ENCODE peak calls at places on chromosomes 6 and 20, in five cellular contexts. W, V, M, S and T are unnamed samples.

GRCh38 chr6:12866422-12867029 is 150.0 kb downstream of the PHACTR1 start:
- DNase-seq in W (no peak), V (no peak), M (no peak), S (no peak), T (no peak)

GRCh38 chr6:121760640-121761213 is 325.3 kb downstream of the GJA1 start:
- DNase-seq in W (no peak), V (no peak), M (no peak), S (no peak), T (no peak)

GRCh38 chr6:44867561-44868334 is 460.4 kb upstream of the RUNX2 start:
- DNase-seq in W (no peak), V (peak), M (no peak), S (peak), T (no peak)

GRCh38 chr6:163725008-163725941 is 310.8 kb downstream of the QKI start:
- DNase-seq in W (no peak), V (no peak), M (no peak), S (no peak), T (no peak)

GRCh38 chr6:11689847-11690246 is 88.8 kb downstream of the ADTRP start:
- DNase-seq in W (no peak), V (no peak), M (no peak), S (no peak), T (no peak)

GRCh38 chr20:25399038-25399430 is 8.4 kb upstream of the ABHD12 start:
- DNase-seq in W (no peak), V (peak), M (peak), S (no peak), T (no peak)

GRCh38 chr6:108559884-108560462 is 744 bp upstream of the FOXO3 start:
- DNase-seq in W (peak), V (no peak), M (peak), S (no peak), T (peak)

GRCh38 chr6:44627091-44627878 is 239.8 kb downstream of the CDC5L start:
- DNase-seq in W (no peak), V (no peak), M (no peak), S (no peak), T (no peak)

GRCh38 chr6:50952092-50952932 is 133.6 kb downstream of the TFAP2B start:
- DNase-seq in W (no peak), V (no peak), M (no peak), S (peak), T (no peak)

GRCh38 chr6:112282217-112282616 is 27.9 kb upstream of the LAMA4 start:
- DNase-seq in W (no peak), V (no peak), M (peak), S (no peak), T (peak)

GRCh38 chr6:19472168-19472567 is 365.0 kb upstream of the ID4 start:
- DNase-seq in W (no peak), V (no peak), M (peak), S (no peak), T (peak)

GRCh38 chr6:144152334-144152900 is 2.1 kb downstream of the STX11 start:
- DNase-seq in W (no peak), V (no peak), M (no peak), S (no peak), T (no peak)

GRCh38 chr6:118581489-118581959 is 33.4 kb downstream of the PLN start:
- DNase-seq in W (no peak), V (no peak), M (peak), S (no peak), T (no peak)

GRCh38 chr6:168193816-168194701 is 115.0 kb upstream of the FRMD1 start:
- DNase-seq in W (no peak), V (no peak), M (no peak), S (no peak), T (no peak)

GRCh38 chr6:27213544-27214125 is 33.9 kb upstream of the PRSS16 start:
- DNase-seq in W (no peak), V (no peak), M (peak), S (peak), T (no peak)

GRCh38 chr6:103800131-103800670 is 1059.5 kb downstream of the HACE1 start:
- DNase-seq in W (no peak), V (no peak), M (no peak), S (no peak), T (no peak)

GRCh38 chr6:18444176-18444575 is 57.0 kb downstream of the RNF144B start:
- DNase-seq in W (no peak), V (no peak), M (no peak), S (no peak), T (no peak)

GRCh38 chr6:28544211-28544610 is 18.5 kb downstream of the GPX5 start:
- DNase-seq in W (no peak), V (no peak), M (peak), S (no peak), T (no peak)

GRCh38 chr6:106181664-106182418 is 95.7 kb downstream of the PRDM1 start:
- DNase-seq in W (no peak), V (no peak), M (peak), S (peak), T (no peak)

GRCh38 chr6:135319819-135320218 is 138.7 kb downstream of the MYB start:
- DNase-seq in W (no peak), V (no peak), M (no peak), S (no peak), T (no peak)
- TF ChIP-seq CTCF in W (no peak), V (no peak), M (no peak), S (no peak), T (no peak)

DNA sequence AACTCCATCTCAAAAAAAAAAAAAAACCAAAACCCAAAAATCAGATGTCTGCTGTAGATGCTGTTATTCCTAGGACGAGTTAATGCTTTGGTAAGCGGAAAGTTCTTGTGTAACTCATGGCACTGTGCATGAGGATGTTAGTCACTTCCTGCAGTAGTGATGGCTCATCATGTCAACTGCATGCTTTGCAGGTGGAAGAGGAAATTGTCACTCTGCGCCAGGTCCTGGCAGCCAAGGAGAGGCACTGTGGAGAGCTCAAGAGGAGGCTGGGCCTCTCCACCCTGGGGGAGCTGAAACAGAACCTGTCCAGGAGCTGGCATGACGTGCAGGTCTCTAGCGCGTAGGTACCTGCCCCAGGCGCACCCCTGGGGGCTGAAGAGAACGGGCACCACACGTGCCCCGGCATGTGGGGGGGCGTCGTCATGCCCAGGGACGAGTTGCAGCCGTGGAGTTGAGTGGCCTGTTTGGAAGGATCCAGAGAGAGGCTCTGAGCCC is 8.5 kb downstream of the TPD52L2 start:
- DNase-seq in W (no peak), V (no peak), M (peak), S (no peak), T (no peak)
- TF ChIP-seq CTCF in W (no peak), V (no peak), M (no peak), S (no peak), T (no peak)

GRCh38 chr6:133551436-133551835 is 310.3 kb downstream of the EYA4 start:
- DNase-seq in W (no peak), V (no peak), M (no peak), S (no peak), T (no peak)
- TF ChIP-seq CTCF in W (no peak), V (no peak), M (peak), S (no peak), T (no peak)

GRCh38 chr20:40532103-40532502 is 156.9 kb downstream of the MAFB start:
- DNase-seq in W (no peak), V (no peak), M (no peak), S (no peak), T (peak)
- TF ChIP-seq CTCF in W (no peak), V (no peak), M (peak), S (peak), T (peak)

DNA sequence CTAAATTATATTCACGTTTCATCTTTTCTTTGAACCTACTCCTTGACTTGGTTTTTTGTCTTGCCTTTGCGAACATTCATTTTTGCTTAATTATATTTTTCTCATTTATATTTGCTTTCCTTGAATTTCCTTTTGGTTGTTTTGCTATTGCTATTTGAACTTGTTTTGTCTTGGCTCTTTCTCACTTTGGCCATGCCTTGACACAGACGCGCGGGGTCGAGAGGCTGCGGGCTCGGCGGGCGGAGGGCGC is 7.1 kb upstream of the TMEM14A start:
- DNase-seq in W (no peak), V (no peak), M (no peak), S (no peak), T (no peak)
- TF ChIP-seq CTCF in W (no peak), V (no peak), M (no peak), S (no peak), T (no peak)

DNA sequence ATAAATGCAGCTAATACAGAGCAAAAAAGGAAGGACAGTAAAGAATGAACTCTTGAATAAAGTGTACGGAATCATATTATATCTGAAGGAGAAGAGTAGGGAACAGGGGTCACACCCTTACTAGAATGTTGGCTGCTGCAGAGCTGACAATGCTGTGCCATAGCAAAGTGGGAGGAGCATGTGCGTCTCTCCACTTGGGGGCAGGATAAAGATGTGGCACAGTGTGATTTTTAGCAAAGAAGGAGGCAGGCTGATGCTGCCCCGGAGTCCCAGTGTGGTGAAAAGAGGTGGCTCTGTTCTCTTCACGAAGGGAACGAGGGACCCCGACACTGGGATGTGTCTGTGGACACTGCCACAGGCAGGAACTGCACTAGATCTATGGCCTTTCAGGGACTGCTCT is 67.5 kb downstream of the INSM1 start:
- DNase-seq in W (no peak), V (no peak), M (no peak), S (no peak), T (no peak)
- TF ChIP-seq CTCF in W (no peak), V (no peak), M (no peak), S (no peak), T (no peak)

DNA sequence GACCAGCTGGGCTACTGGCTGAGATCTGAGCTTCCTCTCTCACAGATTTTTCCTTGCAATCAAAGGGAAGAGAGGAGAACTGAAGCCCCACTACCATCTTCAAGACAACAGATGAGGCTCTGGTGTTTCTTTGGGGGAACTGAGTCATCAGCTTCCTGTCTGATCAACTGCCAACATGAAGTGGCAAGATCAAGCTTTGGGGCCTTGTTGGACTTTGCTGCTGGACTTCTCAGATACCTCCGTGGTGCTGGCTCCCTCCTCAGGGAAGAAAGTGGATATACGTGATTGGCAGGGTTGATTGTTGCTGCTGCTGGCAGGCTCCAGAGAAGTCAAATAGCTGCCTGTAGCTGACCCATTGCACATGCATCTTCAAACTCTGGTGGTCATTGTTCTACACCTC is 3.6 kb upstream of the TOX2 start:
- DNase-seq in W (no peak), V (no peak), M (peak), S (no peak), T (no peak)
- TF ChIP-seq CTCF in W (no peak), V (no peak), M (peak), S (no peak), T (no peak)

DNA sequence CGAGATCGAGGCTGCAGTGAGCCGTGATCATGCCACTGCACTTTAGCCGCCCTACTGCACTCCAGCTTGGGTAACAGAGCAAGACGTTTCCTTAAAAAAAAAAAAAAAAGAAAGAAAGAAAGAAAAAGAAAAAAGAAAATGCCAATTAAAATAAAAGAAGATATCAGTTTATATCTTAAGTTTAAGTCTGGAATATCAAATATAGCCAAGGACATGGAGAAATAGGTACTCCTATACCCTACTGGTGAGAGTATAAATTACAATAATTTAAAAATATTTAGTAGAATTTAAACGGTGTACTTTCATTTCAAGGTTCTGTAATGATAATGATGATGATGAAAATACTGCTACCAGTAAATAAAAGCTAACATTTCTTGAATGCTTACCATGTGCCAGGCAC is 3.8 kb upstream of the TRIM31 start:
- DNase-seq in W (no peak), V (no peak), M (no peak), S (no peak), T (no peak)
- TF ChIP-seq CTCF in W (peak), V (no peak), M (no peak), S (no peak), T (no peak)